ENCODE peak calls at places on chromosome 16, in five cellular contexts. L is nucleus accumbens; B is heart right ventricle; N is activated T-helper 1 cell treated with anti-CD3 and anti-CD28 coated beads, Interleukin-2, amount 50 U/mL, for 16 hours; Q is NB4. Z is an unnamed sample.
A peak's percentile ranks its signal among the peaks of the same experiment; 100 is the strongest.

GRCh38 chr16:89197633-89198416 is 2.5 kb downstream of the SLC22A31 start:
- DNase-seq in L (no peak), B (no peak), N (no peak), Q (no peak), Z (no peak)

GRCh38 chr16:64580558-64580957 is 541.3 kb downstream of the CDH11 start:
- DNase-seq in L (no peak), B (no peak), N (no peak), Q (no peak), Z (no peak)

GRCh38 chr16:78227855-78228254 is 128.4 kb downstream of the WWOX start:
- DNase-seq in L (no peak), B (no peak), N (no peak), Q (peak; percentile 38), Z (peak; percentile 25)

GRCh38 chr16:14339694-14340093 is 268.6 kb downstream of the MRTFB start:
- DNase-seq in L (no peak), B (no peak), N (no peak), Q (no peak), Z (no peak)

GRCh38 chr16:83774066-83774465 is 33.7 kb upstream of the HSBP1 start:
- DNase-seq in L (no peak), B (no peak), N (no peak), Q (no peak), Z (no peak)

GRCh38 chr16:87201052-87201451 is 116.1 kb downstream of the C16orf95 start:
- DNase-seq in L (no peak), B (peak; percentile 61), N (no peak), Q (peak; percentile 81), Z (no peak)

GRCh38 chr16:66639091-66639885 is 34.8 kb downstream of the CMTM3 start:
- DNase-seq in L (no peak), B (no peak), N (no peak), Q (no peak), Z (no peak)

GRCh38 chr16:1221628-1222552 is 3.2 kb downstream of the TPSG1 start:
- DNase-seq in L (no peak), B (no peak), N (no peak), Q (no peak), Z (no peak)

GRCh38 chr16:81931927-81932326 is 79.3 kb downstream of the SDR42E1 start:
- DNase-seq in L (no peak), B (no peak), N (no peak), Q (no peak), Z (no peak)

GRCh38 chr16:64152010-64152767 is 969.7 kb downstream of the CDH11 start:
- DNase-seq in L (no peak), B (no peak), N (no peak), Q (no peak), Z (no peak)

GRCh38 chr16:86285938-86286921 is 224.1 kb upstream of the FOXF1 start:
- DNase-seq in L (no peak), B (no peak), N (no peak), Q (no peak), Z (no peak)

GRCh38 chr16:3961449-3961849 is 80.9 kb upstream of the CREBBP start:
- DNase-seq in L (no peak), B (no peak), N (no peak), Q (no peak), Z (no peak)

Z was measured in KBM-7.